ENCODE peak calls at places on chromosomes 16 and 17, in five cellular contexts. Z is NCI-H345, F is AG09309, M is T-helper 17 cell, O is renal cortical epithelial cell. J is an unnamed sample.

GRCh38 chr17:219696-220095 is 38.2 kb upstream of the DOC2B start:
- DNase-seq in M (no peak), O (no peak), Z (no peak), F (no peak), J (no peak)

GRCh38 chr16:56125922-56126321 is 65.4 kb upstream of the GNAO1 start:
- DNase-seq in O (no peak), M (no peak), Z (no peak), F (no peak), J (no peak)

GRCh38 chr17:58414596-58414997 is 2.7 kb downstream of the RNF43 start:
- DNase-seq in O (peak), M (no peak), Z (no peak), F (no peak), J (no peak)

GRCh38 chr16:53369921-53370320 is 64.3 kb upstream of the RBL2 start:
- DNase-seq in O (peak), Z (no peak), F (peak), M (no peak), J (no peak)

GRCh38 chr17:18260332-18261145 is at the start of gene MIEF2:
- DNase-seq in Z (peak), O (peak), M (peak), F (peak), J (peak)

GRCh38 chr16:73711441-73712080 is 585.1 kb upstream of the PSMD7 start:
- DNase-seq in Z (no peak), O (no peak), F (no peak), M (no peak), J (no peak)

GRCh38 chr17:3904486-3904885 is 11.6 kb upstream of the CAMKK1 start:
- DNase-seq in O (no peak), Z (no peak), F (no peak), M (no peak), J (no peak)

GRCh38 chr16:78742501-78743283 is 643.2 kb downstream of the WWOX start:
- DNase-seq in F (no peak), O (no peak), M (peak), Z (no peak), J (peak)

GRCh38 chr17:82520041-82520910 is 744 bp downstream of the FOXK2 start:
- DNase-seq in Z (peak), M (peak), O (peak), F (no peak), J (peak)

GRCh38 chr16:86306811-86307517 is 203.4 kb upstream of the FOXF1 start:
- DNase-seq in Z (no peak), F (peak), M (no peak), O (no peak), J (no peak)

GRCh38 chr17:37884516-37884915 is 39.7 kb upstream of the TBC1D3K start:
- DNase-seq in F (no peak), O (peak), Z (no peak), M (no peak), J (no peak)

GRCh38 chr16:20928774-20929411 is 28.3 kb downstream of the LYRM1 start:
- DNase-seq in M (no peak), O (no peak), F (peak), Z (no peak), J (no peak)

J was measured in colonic mucosa.